ENCODE peak calls at places on chromosomes 7 and 10, in four cellular contexts. U, B, M and V are unnamed samples.

GRCh38 chr7:158053516-158053915 is 534.1 kb downstream of the PTPRN2 start:
- DNase-seq in U (no peak), B (no peak), M (no peak), V (no peak)

GRCh38 chr10:49138361-49138891 is 4.6 kb upstream of the FAM170B start:
- DNase-seq in U (peak), B (no peak), M (no peak), V (peak)

GRCh38 chr10:12975266-12975665 is 26.2 kb downstream of the CCDC3 start:
- DNase-seq in U (no peak), B (no peak), M (no peak), V (no peak)

GRCh38 chr7:135645296-135645904 is 16.9 kb upstream of the STMP1 start:
- DNase-seq in U (no peak), B (no peak), M (peak), V (no peak)

GRCh38 chr10:71285180-71285545 is 33.9 kb upstream of the SLC29A3 start:
- DNase-seq in U (peak), B (peak), M (peak), V (peak)

GRCh38 chr10:94673614-94674321 is 9.8 kb upstream of the CYP2C18 start:
- DNase-seq in U (no peak), B (no peak), M (no peak), V (no peak)

GRCh38 chr7:130141161-130141857 is 63.9 kb downstream of the TMEM209 start:
- DNase-seq in U (peak), B (peak), M (peak), V (peak)

GRCh38 chr7:47488969-47489342 is 93.0 kb downstream of the TNS3 start:
- DNase-seq in U (peak), B (no peak), M (no peak), V (no peak)

GRCh38 chr10:11553773-11554381 is 57.6 kb downstream of the USP6NL start:
- DNase-seq in U (no peak), B (no peak), M (no peak), V (no peak)

GRCh38 chr7:2018786-2019692 is 213.7 kb downstream of the MAD1L1 start:
- DNase-seq in U (peak), B (peak), M (peak), V (peak)

GRCh38 chr7:136652635-136653370 is 215.6 kb upstream of the CHRM2 start:
- DNase-seq in U (no peak), B (no peak), M (no peak), V (no peak)

GRCh38 chr7:75631711-75632110 is 107.0 kb downstream of the HIP1 start:
- DNase-seq in U (no peak), B (no peak), M (no peak), V (no peak)

GRCh38 chr7:67484244-67484751 is 487.7 kb downstream of the TYW1 start:
- DNase-seq in U (peak), B (peak), M (peak), V (peak)

GRCh38 chr10:29735628-29736324 is 101.0 kb upstream of the SVIL start:
- DNase-seq in U (peak), B (peak), M (peak), V (peak)

GRCh38 chr10:74333174-74333573 is 182.2 kb downstream of the ADK start:
- DNase-seq in U (no peak), B (no peak), M (no peak), V (no peak)

GRCh38 chr7:25852249-25852994 is 299.6 kb upstream of the NFE2L3 start:
- DNase-seq in U (peak), B (peak), M (no peak), V (peak)

GRCh38 chr7:112421666-112422486 is 28.4 kb upstream of the IFRD1 start:
- DNase-seq in U (no peak), B (no peak), M (no peak), V (no peak)
- TF ChIP-seq EP300 in U (no peak), B (no peak), M (no peak), V (no peak)

GRCh38 chr7:146449625-146450024 is 333.0 kb downstream of the CNTNAP2 start:
- DNase-seq in U (no peak), B (no peak), M (no peak), V (no peak)
- TF ChIP-seq EP300 in U (no peak), B (no peak), M (no peak), V (no peak)

GRCh38 chr7:124088590-124088989 is 55.7 kb upstream of the TMEM229A start:
- DNase-seq in U (no peak), B (no peak), M (no peak), V (no peak)

GRCh38 chr7:124085168-124085567 is 52.3 kb upstream of the TMEM229A start:
- DNase-seq in U (no peak), B (peak), M (no peak), V (no peak)

GRCh38 chr7:124084024-124084423 is 51.2 kb upstream of the TMEM229A start:
- DNase-seq in U (no peak), B (no peak), M (no peak), V (no peak)

GRCh38 chr7:124086843-124087242 is 54.0 kb upstream of the TMEM229A start:
- DNase-seq in U (no peak), B (no peak), M (no peak), V (no peak)

GRCh38 chr7:124089621-124090020 is 56.8 kb upstream of the TMEM229A start:
- DNase-seq in U (no peak), B (no peak), M (no peak), V (no peak)
- TF ChIP-seq EP300 in U (no peak), B (no peak), M (no peak), V (no peak)

GRCh38 chr10:104113557-104113956 is 8.4 kb upstream of the SFR1 start:
- DNase-seq in U (no peak), B (no peak), M (no peak), V (no peak)
- TF ChIP-seq EP300 in U (no peak), B (no peak), M (no peak), V (no peak)

DNA sequence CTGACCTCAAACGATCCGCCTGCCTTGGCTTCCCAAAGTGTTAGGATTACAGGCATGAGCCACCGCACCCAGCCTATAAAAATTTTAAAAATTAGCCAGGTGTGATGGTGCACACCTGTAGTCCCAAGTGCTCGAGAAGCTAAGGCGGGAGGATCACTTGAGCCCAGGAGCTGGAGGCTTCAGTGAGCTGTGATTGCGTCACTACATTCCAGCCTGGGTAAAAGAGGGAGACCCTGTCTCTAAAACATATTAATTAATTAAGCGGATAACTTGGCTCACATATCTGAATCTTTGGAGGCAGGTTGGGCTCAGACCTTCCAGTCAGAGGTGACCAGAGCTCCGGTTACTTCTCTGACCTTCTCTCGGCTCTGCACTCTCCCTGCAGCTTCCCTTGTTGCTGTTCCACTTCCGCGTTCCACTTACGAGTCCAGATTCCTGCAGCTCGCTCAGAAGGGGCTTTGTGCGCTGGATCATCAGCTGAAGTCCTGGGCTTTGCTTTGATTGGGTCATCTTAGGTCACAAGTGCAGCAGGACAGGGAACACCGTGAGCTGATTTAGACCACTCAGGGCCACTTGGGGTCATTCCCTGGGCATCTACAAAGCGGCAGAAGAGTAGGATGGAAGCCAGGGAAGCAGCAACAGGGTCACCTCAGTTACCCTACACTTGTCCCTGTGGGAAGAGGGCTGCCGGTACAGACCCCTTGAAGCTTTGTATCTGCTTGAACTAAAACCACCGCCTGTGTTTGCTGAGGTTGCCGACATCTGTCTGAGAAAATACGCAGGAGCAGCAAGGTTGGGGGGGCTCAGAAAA is 2.0 kb upstream of the ARPC1B start:
- DNase-seq in U (peak), B (peak), M (peak), V (no peak)
- TF ChIP-seq EP300 in U (no peak), B (no peak), M (no peak), V (no peak)

DNA sequence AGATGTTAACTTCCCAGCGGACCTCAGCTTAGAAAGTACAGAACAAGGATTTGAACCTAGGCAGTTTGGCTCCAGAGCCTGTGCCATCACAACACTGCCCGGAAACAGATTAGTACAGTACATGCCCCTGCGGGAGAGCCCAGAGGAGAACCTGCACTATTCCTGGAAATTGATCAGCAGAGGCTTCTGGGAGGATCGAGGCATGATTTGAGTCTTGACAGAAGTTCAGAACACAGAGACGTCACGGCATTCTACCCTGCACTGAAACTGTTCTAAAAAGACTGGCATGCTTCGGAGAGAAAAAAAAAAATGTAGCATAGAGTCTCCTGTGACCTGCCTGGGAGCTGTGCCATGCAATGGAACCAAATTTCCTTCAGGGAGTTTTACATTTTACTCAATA is 9.2 kb upstream of the IL6 start:
- DNase-seq in U (no peak), B (no peak), M (no peak), V (no peak)
- TF ChIP-seq EP300 in U (no peak), B (no peak), M (no peak), V (no peak)

GRCh38 chr10:59312247-59312646 is 50.1 kb downstream of the FAM13C start:
- DNase-seq in U (no peak), B (no peak), M (no peak), V (no peak)
- TF ChIP-seq EP300 in U (no peak), B (no peak), M (no peak), V (no peak)

DNA sequence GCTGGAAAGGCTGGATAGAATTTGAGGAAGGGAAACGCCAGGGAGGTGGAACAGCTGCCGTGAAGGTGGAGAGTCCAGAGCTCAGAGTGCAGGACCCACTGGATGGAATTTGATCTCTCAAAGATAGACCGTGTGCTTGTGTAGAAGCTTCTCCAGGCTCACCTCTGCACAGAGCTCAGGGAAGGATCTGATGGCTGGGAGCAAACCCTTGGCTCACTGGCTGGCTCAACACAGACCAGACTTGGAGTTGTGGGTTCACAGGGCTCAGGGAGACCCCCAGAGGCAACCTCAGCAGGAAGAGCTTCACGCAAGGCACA is 26.0 kb downstream of the GHRHR start:
- DNase-seq in U (no peak), B (no peak), M (no peak), V (peak)
- TF ChIP-seq EP300 in U (no peak), B (no peak), M (no peak), V (no peak)